ENCODE peak calls at places on chromosomes 3 and 15, in nine cellular contexts. One of them, this sample, is unnamed.

GRCh38 chr15:78671626-78672211 is 30.7 kb upstream of the CHRNB4 start:
- DNase-seq in stimulated activated CD8-positive, alpha-beta memory T cell treated with anti-CD3 and anti-CD28 coated beads, Interleukin-7, amount 100 ng/mL, for 1 hour: no peak
- DNase-seq in astrocyte: no peak
- DNase-seq in CD8-positive, alpha-beta T cell: no peak
- DNase-seq in foreskin fibroblast: no peak
- DNase-seq in germinal center: no peak
- DNase-seq in glomerular endothelial cell: no peak
- DNase-seq in astrocyte of the hippocampus: no peak
- DNase-seq in AG10803: no peak
- DNase-seq in this sample: no peak

GRCh38 chr15:100892013-100892355 is 12.4 kb downstream of the ALDH1A3 start:
- DNase-seq in AG10803: no peak
- DNase-seq in glomerular endothelial cell: no peak
- DNase-seq in germinal center: no peak
- DNase-seq in astrocyte: no peak
- DNase-seq in CD8-positive, alpha-beta T cell: no peak
- DNase-seq in foreskin fibroblast: no peak
- DNase-seq in astrocyte of the hippocampus: no peak
- DNase-seq in stimulated activated CD8-positive, alpha-beta memory T cell treated with anti-CD3 and anti-CD28 coated beads, Interleukin-7, amount 100 ng/mL, for 1 hour: no peak
- DNase-seq in this sample: no peak

GRCh38 chr3:14879161-14879888 is 60.6 kb downstream of the FGD5 start:
- DNase-seq in astrocyte of the hippocampus: no peak
- DNase-seq in CD8-positive, alpha-beta T cell: peak; percentile 5
- DNase-seq in astrocyte: no peak
- DNase-seq in foreskin fibroblast: no peak
- DNase-seq in glomerular endothelial cell: no peak
- DNase-seq in AG10803: no peak
- DNase-seq in germinal center: no peak
- DNase-seq in stimulated activated CD8-positive, alpha-beta memory T cell treated with anti-CD3 and anti-CD28 coated beads, Interleukin-7, amount 100 ng/mL, for 1 hour: no peak
- DNase-seq in this sample: no peak

GRCh38 chr3:115710799-115711198 is 87.5 kb downstream of the GAP43 start:
- DNase-seq in astrocyte of the hippocampus: no peak
- DNase-seq in foreskin fibroblast: no peak
- DNase-seq in CD8-positive, alpha-beta T cell: no peak
- DNase-seq in astrocyte: peak; percentile 29
- DNase-seq in germinal center: no peak
- DNase-seq in stimulated activated CD8-positive, alpha-beta memory T cell treated with anti-CD3 and anti-CD28 coated beads, Interleukin-7, amount 100 ng/mL, for 1 hour: no peak
- DNase-seq in glomerular endothelial cell: no peak
- DNase-seq in AG10803: no peak
- DNase-seq in this sample: no peak

GRCh38 chr3:174409085-174409743 is 449.9 kb upstream of the NAALADL2 start:
- DNase-seq in foreskin fibroblast: no peak
- DNase-seq in glomerular endothelial cell: no peak
- DNase-seq in stimulated activated CD8-positive, alpha-beta memory T cell treated with anti-CD3 and anti-CD28 coated beads, Interleukin-7, amount 100 ng/mL, for 1 hour: no peak
- DNase-seq in AG10803: no peak
- DNase-seq in astrocyte of the hippocampus: no peak
- DNase-seq in astrocyte: no peak
- DNase-seq in germinal center: no peak
- DNase-seq in CD8-positive, alpha-beta T cell: no peak
- DNase-seq in this sample: no peak

GRCh38 chr15:68829068-68829467 is 8.4 kb upstream of the ANP32A start:
- DNase-seq in germinal center: peak; percentile 35
- DNase-seq in astrocyte of the hippocampus: no peak
- DNase-seq in foreskin fibroblast: no peak
- DNase-seq in CD8-positive, alpha-beta T cell: no peak
- DNase-seq in glomerular endothelial cell: peak; percentile 33
- DNase-seq in stimulated activated CD8-positive, alpha-beta memory T cell treated with anti-CD3 and anti-CD28 coated beads, Interleukin-7, amount 100 ng/mL, for 1 hour: no peak
- DNase-seq in AG10803: no peak
- DNase-seq in astrocyte: no peak
- DNase-seq in this sample: no peak

GRCh38 chr3:108300103-108300849 is 3.9 kb downstream of the HHLA2 start:
- DNase-seq in CD8-positive, alpha-beta T cell: no peak
- DNase-seq in foreskin fibroblast: no peak
- DNase-seq in astrocyte: no peak
- DNase-seq in AG10803: no peak
- DNase-seq in germinal center: no peak
- DNase-seq in stimulated activated CD8-positive, alpha-beta memory T cell treated with anti-CD3 and anti-CD28 coated beads, Interleukin-7, amount 100 ng/mL, for 1 hour: no peak
- DNase-seq in astrocyte of the hippocampus: no peak
- DNase-seq in glomerular endothelial cell: no peak
- DNase-seq in this sample: no peak

GRCh38 chr3:148723591-148723990 is 25.9 kb downstream of the AGTR1 start:
- DNase-seq in glomerular endothelial cell: no peak
- DNase-seq in germinal center: no peak
- DNase-seq in stimulated activated CD8-positive, alpha-beta memory T cell treated with anti-CD3 and anti-CD28 coated beads, Interleukin-7, amount 100 ng/mL, for 1 hour: no peak
- DNase-seq in foreskin fibroblast: peak; percentile 71
- DNase-seq in CD8-positive, alpha-beta T cell: no peak
- DNase-seq in astrocyte of the hippocampus: peak; percentile 65
- DNase-seq in AG10803: peak; percentile 81
- DNase-seq in astrocyte: peak; percentile 91
- DNase-seq in this sample: peak; percentile 94

GRCh38 chr15:46857103-46857502 is 860.2 kb upstream of the SEMA6D start:
- DNase-seq in stimulated activated CD8-positive, alpha-beta memory T cell treated with anti-CD3 and anti-CD28 coated beads, Interleukin-7, amount 100 ng/mL, for 1 hour: no peak
- DNase-seq in CD8-positive, alpha-beta T cell: no peak
- DNase-seq in astrocyte of the hippocampus: no peak
- DNase-seq in astrocyte: no peak
- DNase-seq in AG10803: no peak
- DNase-seq in glomerular endothelial cell: no peak
- DNase-seq in foreskin fibroblast: no peak
- DNase-seq in germinal center: no peak
- DNase-seq in this sample: no peak

GRCh38 chr3:169573129-169573528 is 90.4 kb downstream of the MECOM start:
- DNase-seq in astrocyte of the hippocampus: no peak
- DNase-seq in CD8-positive, alpha-beta T cell: no peak
- DNase-seq in AG10803: no peak
- DNase-seq in foreskin fibroblast: no peak
- DNase-seq in astrocyte: no peak
- DNase-seq in glomerular endothelial cell: no peak
- DNase-seq in stimulated activated CD8-positive, alpha-beta memory T cell treated with anti-CD3 and anti-CD28 coated beads, Interleukin-7, amount 100 ng/mL, for 1 hour: no peak
- DNase-seq in germinal center: no peak
- DNase-seq in this sample: peak; percentile 23

GRCh38 chr15:41790756-41791546 is 16.7 kb downstream of the MAPKBP1 start:
- DNase-seq in astrocyte: peak; percentile 83
- DNase-seq in glomerular endothelial cell: peak; percentile 83
- DNase-seq in astrocyte of the hippocampus: peak; percentile 88
- DNase-seq in germinal center: no peak
- DNase-seq in stimulated activated CD8-positive, alpha-beta memory T cell treated with anti-CD3 and anti-CD28 coated beads, Interleukin-7, amount 100 ng/mL, for 1 hour: no peak
- DNase-seq in foreskin fibroblast: no peak
- DNase-seq in CD8-positive, alpha-beta T cell: no peak
- DNase-seq in AG10803: peak; percentile 76
- DNase-seq in this sample: peak; percentile 86

GRCh38 chr15:48147358-48147757 is 26.6 kb downstream of the SLC24A5 start:
- DNase-seq in CD8-positive, alpha-beta T cell: no peak
- DNase-seq in germinal center: no peak
- DNase-seq in astrocyte: no peak
- DNase-seq in foreskin fibroblast: no peak
- DNase-seq in AG10803: no peak
- DNase-seq in glomerular endothelial cell: no peak
- DNase-seq in astrocyte of the hippocampus: no peak
- DNase-seq in stimulated activated CD8-positive, alpha-beta memory T cell treated with anti-CD3 and anti-CD28 coated beads, Interleukin-7, amount 100 ng/mL, for 1 hour: no peak
- DNase-seq in this sample: no peak

This sample was measured in fibroblast of lung.